ENCODE peak calls at places on chromosomes 11 and 22, in ten cellular contexts. F, K, I, E, L, U, T, Q, C and N are unnamed samples.

GRCh38 chr11:92269021-92269420 is 44.4 kb downstream of the FAT3 start:
- DNase-seq in F (no peak), K (peak; percentile 23), I (no peak), E (no peak), L (no peak), U (peak; percentile 29), T (no peak), Q (no peak), C (no peak), N (peak; percentile 42)

GRCh38 chr11:85682330-85683305 is 3.4 kb downstream of the CCDC89 start:
- DNase-seq in F (peak; percentile 6), K (peak; percentile 52), I (no peak), E (peak; percentile 44), L (peak; percentile 54), U (no peak), T (peak; percentile 38), Q (peak; percentile 49), C (peak; percentile 58), N (peak; percentile 22)

GRCh38 chr11:70135142-70136132 is 57.3 kb downstream of the ANO1 start:
- DNase-seq in F (no peak), K (no peak), I (no peak), E (no peak), L (no peak), U (no peak), T (no peak), Q (no peak), C (no peak), N (no peak)

GRCh38 chr11:100557830-100558611 is 129.1 kb upstream of the ARHGAP42 start:
- DNase-seq in F (no peak), K (peak; percentile 62), I (no peak), E (no peak), L (no peak), U (peak; percentile 90), T (no peak), Q (no peak), C (no peak), N (no peak)

GRCh38 chr11:70174846-70175764 is 28.0 kb upstream of the FADD start:
- DNase-seq in F (no peak), K (no peak), I (peak; percentile 17), E (no peak), L (no peak), U (no peak), T (peak; percentile 61), Q (no peak), C (no peak), N (no peak)

GRCh38 chr22:40791241-40791640 is 27.9 kb downstream of the SLC25A17 start:
- DNase-seq in F (no peak), K (no peak), I (no peak), E (no peak), L (no peak), U (no peak), T (no peak), Q (no peak), C (no peak), N (peak; percentile 25)

GRCh38 chr11:119366690-119367620 is 14.5 kb downstream of the USP2 start:
- DNase-seq in F (no peak), K (peak; percentile 73), I (no peak), E (no peak), L (no peak), U (no peak), T (peak; percentile 65), Q (no peak), C (no peak), N (no peak)

GRCh38 chr11:10900686-10901415 is 43.0 kb upstream of the ZBED5 start:
- DNase-seq in F (no peak), K (peak; percentile 79), I (no peak), E (no peak), L (no peak), U (no peak), T (no peak), Q (no peak), C (no peak), N (no peak)

GRCh38 chr11:92550411-92550810 is 325.8 kb downstream of the FAT3 start:
- DNase-seq in F (no peak), K (no peak), I (no peak), E (no peak), L (no peak), U (no peak), T (no peak), Q (no peak), C (no peak), N (no peak)

GRCh38 chr11:1546077-1546535 is 26.0 kb downstream of the DUSP8 start:
- DNase-seq in F (peak; percentile 56), K (no peak), I (no peak), E (no peak), L (no peak), U (peak; percentile 72), T (no peak), Q (no peak), C (no peak), N (no peak)

GRCh38 chr11:114228401-114229061 is 67.7 kb upstream of the NNMT start:
- DNase-seq in F (no peak), K (no peak), I (no peak), E (no peak), L (no peak), U (no peak), T (peak; percentile 91), Q (no peak), C (no peak), N (no peak)

GRCh38 chr11:4022669-4023068 is 71.9 kb upstream of the RRM1 start:
- DNase-seq in F (no peak), K (no peak), I (no peak), E (no peak), L (no peak), U (no peak), T (no peak), Q (no peak), C (no peak), N (no peak)

GRCh38 chr22:30208631-30209603 is 37.6 kb downstream of the LIF start:
- DNase-seq in F (no peak), K (peak; percentile 92), I (no peak), E (no peak), L (no peak), U (peak; percentile 81), T (no peak), Q (no peak), C (no peak), N (no peak)

GRCh38 chr22:24392218-24392931 is 35.0 kb upstream of the ADORA2A start:
- DNase-seq in F (no peak), K (no peak), I (no peak), E (no peak), L (no peak), U (peak; percentile 16), T (no peak), Q (no peak), C (no peak), N (no peak)

GRCh38 chr22:35783943-35784614 is 66.4 kb downstream of the APOL5 start:
- DNase-seq in F (no peak), K (peak; percentile 17), I (no peak), E (no peak), L (no peak), U (no peak), T (no peak), Q (no peak), C (no peak), N (no peak)

GRCh38 chr22:27879923-27880322 is 39.1 kb downstream of the PITPNB start:
- DNase-seq in F (peak; percentile 36), K (peak; percentile 55), I (peak; percentile 22), E (no peak), L (no peak), U (no peak), T (no peak), Q (no peak), C (no peak), N (peak; percentile 20)

GRCh38 chr11:118845369-118845768 is 38.3 kb upstream of the CXCR5 start:
- DNase-seq in F (no peak), K (peak; percentile 50), I (no peak), E (no peak), L (no peak), U (no peak), T (no peak), Q (no peak), C (no peak), N (peak; percentile 27)

GRCh38 chr22:49585695-49586243 is 241.9 kb downstream of the BRD1 start:
- DNase-seq in F (no peak), K (no peak), I (no peak), E (no peak), L (no peak), U (no peak), T (no peak), Q (no peak), C (no peak), N (no peak)

GRCh38 chr11:69101100-69101791 is 52.5 kb downstream of the TPCN2 start:
- DNase-seq in F (peak; percentile 81), K (peak; percentile 68), I (peak; percentile 74), E (peak; percentile 75), L (peak; percentile 70), U (peak; percentile 72), T (peak; percentile 55), Q (peak; percentile 59), C (peak; percentile 67), N (peak; percentile 57)

GRCh38 chr11:80023416-80023815 is 582.6 kb upstream of the TENM4 start:
- DNase-seq in F (no peak), K (no peak), I (no peak), E (no peak), L (no peak), U (no peak), T (no peak), Q (no peak), C (no peak), N (no peak)

GRCh38 chr11:46555269-46556054 is 38.4 kb downstream of the AMBRA1 start:
- DNase-seq in F (no peak), K (peak; percentile 42), I (no peak), E (no peak), L (no peak), U (peak; percentile 14), T (no peak), Q (no peak), C (peak; percentile 21), N (no peak)

GRCh38 chr22:46240506-46240905 is 9.6 kb downstream of the CDPF1 start:
- DNase-seq in F (no peak), K (no peak), I (no peak), E (no peak), L (no peak), U (no peak), T (no peak), Q (no peak), C (no peak), N (no peak)

GRCh38 chr22:28246392-28246791 is 327.3 kb upstream of the PITPNB start:
- DNase-seq in F (no peak), K (peak; percentile 70), I (no peak), E (no peak), L (no peak), U (no peak), T (no peak), Q (no peak), C (no peak), N (no peak)

GRCh38 chr22:44755956-44756361 is 3.6 kb downstream of the ARHGAP8 start:
- DNase-seq in F (no peak), K (no peak), I (no peak), E (no peak), L (no peak), U (peak; percentile 74), T (no peak), Q (no peak), C (no peak), N (no peak)

GRCh38 chr22:39396797-39397195 is 2.8 kb upstream of the TAB1 start:
- DNase-seq in F (no peak), K (no peak), I (no peak), E (no peak), L (no peak), U (no peak), T (no peak), Q (no peak), C (no peak), N (no peak)

GRCh38 chr11:128549256-128549944 is 38.0 kb downstream of the ETS1 start:
- DNase-seq in F (no peak), K (peak; percentile 92), I (no peak), E (no peak), L (no peak), U (no peak), T (no peak), Q (no peak), C (no peak), N (no peak)

GRCh38 chr11:26578998-26579635 is 7.1 kb upstream of the MUC15 start:
- DNase-seq in F (no peak), K (peak; percentile 93), I (no peak), E (no peak), L (no peak), U (no peak), T (no peak), Q (no peak), C (no peak), N (no peak)

GRCh38 chr11:104090767-104091166 is 54.3 kb downstream of the DDI1 start:
- DNase-seq in F (no peak), K (no peak), I (no peak), E (no peak), L (no peak), U (no peak), T (no peak), Q (no peak), C (no peak), N (peak; percentile 19)